ENCODE peak calls at places on chromosomes 5 and 9, in seven cellular contexts. H is AG09309; J is activated effector memory CD4-positive, alpha-beta T cell treated with anti-CD3 and anti-CD28 coated beads, Interleukin-2, amount 50 U/mL, for 16 hours; Y is stimulated activated CD4-positive, alpha-beta T cell treated with anti-CD3 and anti-CD28 coated beads, TNF-alpha, amount 100 ng/mL, for 1 hour; C is heart right ventricle; K is cardiac muscle cell; M is MCF 10A. Q is an unnamed sample.

GRCh38 chr9:92341578-92341977 is 15.8 kb downstream of the CENPP start:
- DNase-seq in H (no peak), J (no peak), Y (no peak), C (no peak), K (no peak), M (no peak), Q (no peak)

GRCh38 chr5:131281133-131281867 is 17.4 kb downstream of the CDC42SE2 start:
- DNase-seq in H (no peak), J (no peak), Y (no peak), C (no peak), K (no peak), M (peak), Q (no peak)

GRCh38 chr5:54524082-54524481 is 6.5 kb downstream of the SNX18 start:
- DNase-seq in H (no peak), J (no peak), Y (no peak), C (no peak), K (no peak), M (no peak), Q (no peak)

GRCh38 chr5:135173662-135174290 is 139.7 kb upstream of the PITX1 start:
- DNase-seq in H (no peak), J (no peak), Y (no peak), C (no peak), K (no peak), M (no peak), Q (no peak)

GRCh38 chr5:134905246-134905996 is 490 bp downstream of the PCBD2 start:
- DNase-seq in H (no peak), J (peak), Y (no peak), C (peak), K (peak), M (peak), Q (peak)

GRCh38 chr9:79176298-79176697 is 395.5 kb upstream of the TLE4 start:
- DNase-seq in H (no peak), J (no peak), Y (no peak), C (no peak), K (no peak), M (no peak), Q (no peak)

GRCh38 chr9:36154213-36154952 is 14.8 kb upstream of the CCIN start:
- DNase-seq in H (no peak), J (no peak), Y (no peak), C (peak), K (peak), M (no peak), Q (peak)

GRCh38 chr9:110115341-110115820 is 92.6 kb downstream of the C9orf152 start:
- DNase-seq in H (no peak), J (no peak), Y (no peak), C (peak), K (no peak), M (peak), Q (no peak)

GRCh38 chr5:78765756-78766411 is 117.3 kb upstream of the LHFPL2 start:
- DNase-seq in H (no peak), J (no peak), Y (no peak), C (no peak), K (no peak), M (no peak), Q (no peak)

GRCh38 chr5:142544946-142545652 is 140.8 kb downstream of the FGF1 start:
- DNase-seq in H (no peak), J (no peak), Y (no peak), C (no peak), K (no peak), M (no peak), Q (no peak)

GRCh38 chr5:36422957-36423356 is 121.3 kb upstream of the RANBP3L start:
- DNase-seq in H (no peak), J (no peak), Y (no peak), C (no peak), K (no peak), M (no peak), Q (no peak)

GRCh38 chr9:137241490-137242328 is 622 bp downstream of the TUBB4B start:
- DNase-seq in H (no peak), J (peak), Y (peak), C (peak), K (peak), M (peak), Q (peak)

GRCh38 chr9:21357479-21358290 is 7.0 kb upstream of the IFNA6 start:
- DNase-seq in H (no peak), J (no peak), Y (no peak), C (no peak), K (no peak), M (no peak), Q (no peak)

GRCh38 chr9:138121438-138122050 is 244.0 kb downstream of the CACNA1B start:
- DNase-seq in H (no peak), J (no peak), Y (no peak), C (no peak), K (no peak), M (no peak), Q (no peak)

GRCh38 chr9:11962327-11962726 is 730.9 kb upstream of the TYRP1 start:
- DNase-seq in H (no peak), J (no peak), Y (no peak), C (no peak), K (no peak), M (peak), Q (no peak)

GRCh38 chr9:35871514-35871913 is 1.3 kb upstream of the OR13J1 start:
- DNase-seq in H (no peak), J (no peak), Y (no peak), C (no peak), K (no peak), M (peak), Q (peak)

GRCh38 chr5:179209359-179210150 is 135.7 kb downstream of the ADAMTS2 start:
- DNase-seq in H (peak), J (no peak), Y (no peak), C (no peak), K (no peak), M (peak), Q (peak)

GRCh38 chr5:1998348-1998669 is 115.6 kb upstream of the IRX4 start:
- DNase-seq in H (no peak), J (no peak), Y (no peak), C (no peak), K (no peak), M (no peak), Q (no peak)

GRCh38 chr9:111909444-111909843 is 12.8 kb downstream of the UGCG start:
- DNase-seq in H (no peak), J (no peak), Y (no peak), C (no peak), K (no peak), M (no peak), Q (no peak)

GRCh38 chr9:22067196-22067595 is 58.1 kb upstream of the CDKN2B start:
- DNase-seq in H (peak), J (no peak), Y (no peak), C (no peak), K (no peak), M (no peak), Q (no peak)

GRCh38 chr9:136404801-136405136 is 4.8 kb upstream of the SNAPC4 start:
- DNase-seq in H (no peak), J (peak), Y (no peak), C (no peak), K (no peak), M (no peak), Q (no peak)

GRCh38 chr5:170420809-170421412 is 31.7 kb upstream of the KCNMB1 start:
- DNase-seq in H (peak), J (peak), Y (no peak), C (peak), K (peak), M (peak), Q (peak)

GRCh38 chr9:129253820-129254381 is 75.8 kb upstream of the IER5L start:
- DNase-seq in H (no peak), J (peak), Y (no peak), C (peak), K (peak), M (no peak), Q (no peak)

GRCh38 chr9:77534376-77535057 is 113.6 kb downstream of the GNA14 start:
- DNase-seq in H (no peak), J (no peak), Y (no peak), C (no peak), K (no peak), M (no peak), Q (no peak)

GRCh38 chr5:139566611-139567010 is 5.5 kb downstream of the UBE2D2 start:
- DNase-seq in H (no peak), J (no peak), Y (no peak), C (no peak), K (no peak), M (no peak), Q (no peak)

GRCh38 chr5:56175465-56175864 is 57.7 kb downstream of the ANKRD55 start:
- DNase-seq in H (peak), J (no peak), Y (no peak), C (peak), K (peak), M (peak), Q (peak)

GRCh38 chr9:35740243-35740642 is 7.8 kb downstream of the CREB3 start:
- DNase-seq in H (no peak), J (no peak), Y (no peak), C (no peak), K (no peak), M (no peak), Q (no peak)

GRCh38 chr9:97529363-97530076 is 28.1 kb downstream of the TMOD1 start:
- DNase-seq in H (no peak), J (no peak), Y (no peak), C (peak), K (peak), M (peak), Q (no peak)

GRCh38 chr9:98168952-98169488 is 23.4 kb downstream of the CORO2A start:
- DNase-seq in H (no peak), J (peak), Y (no peak), C (peak), K (no peak), M (peak), Q (no peak)

GRCh38 chr5:72065751-72066255 is 41.5 kb upstream of the MAP1B start:
- DNase-seq in H (no peak), J (no peak), Y (no peak), C (no peak), K (peak), M (no peak), Q (no peak)

GRCh38 chr5:73451218-73452130 is 2.9 kb upstream of the FOXD1 start:
- DNase-seq in H (no peak), J (peak), Y (no peak), C (peak), K (peak), M (peak), Q (peak)

GRCh38 chr9:7848498-7848897 is 48.9 kb upstream of the DMAC1 start:
- DNase-seq in H (no peak), J (no peak), Y (no peak), C (no peak), K (no peak), M (no peak), Q (no peak)

GRCh38 chr5:131461742-131462141 is 173.3 kb downstream of the RAPGEF6 start:
- DNase-seq in H (no peak), J (no peak), Y (no peak), C (no peak), K (no peak), M (no peak), Q (no peak)

GRCh38 chr5:115831163-115831768 is 10.1 kb downstream of the ATG12 start:
- DNase-seq in H (no peak), J (peak), Y (no peak), C (peak), K (peak), M (peak), Q (no peak)

GRCh38 chr9:117705386-117705785 is 1.2 kb downstream of the TLR4 start:
- DNase-seq in H (no peak), J (no peak), Y (no peak), C (no peak), K (no peak), M (no peak), Q (no peak)

GRCh38 chr5:54616031-54616430 is 98.5 kb downstream of the SNX18 start:
- DNase-seq in H (peak), J (no peak), Y (no peak), C (no peak), K (no peak), M (peak), Q (peak)

GRCh38 chr5:143200781-143201398 is 202.6 kb downstream of the NR3C1 start:
- DNase-seq in H (peak), J (no peak), Y (no peak), C (peak), K (no peak), M (peak), Q (peak)

GRCh38 chr9:15349892-15350761 is 43.1 kb upstream of the TTC39B start:
- DNase-seq in H (no peak), J (no peak), Y (no peak), C (no peak), K (no peak), M (peak), Q (peak)

GRCh38 chr9:93254061-93254481 is 70.1 kb downstream of the WNK2 start:
- DNase-seq in H (no peak), J (peak), Y (no peak), C (no peak), K (no peak), M (no peak), Q (no peak)

GRCh38 chr5:67639311-67639710 is 442.7 kb upstream of the CD180 start:
- DNase-seq in H (no peak), J (no peak), Y (no peak), C (peak), K (no peak), M (no peak), Q (no peak)